ENCODE peak calls at places on chromosomes 11 and 22, in four cellular contexts. One of them, this sample, is unnamed. For H3K4me1, the result is how much of the 10 kb centered on the place peaks cover.

GRCh38 chr11:121445071-121445768 is 6.9 kb upstream of the SORL1 start:
- DNase-seq in CD4-positive, CD25-positive, alpha-beta regulatory T cell: no peak
- DNase-seq in adrenal gland: no peak
- DNase-seq in body of pancreas: no peak
- DNase-seq in this sample: no peak

GRCh38 chr11:65112551-65113360 is 1.1 kb downstream of the TM7SF2 start:
- DNase-seq in CD4-positive, CD25-positive, alpha-beta regulatory T cell: peak
- DNase-seq in adrenal gland: peak
- DNase-seq in body of pancreas: peak
- DNase-seq in this sample: no peak

GRCh38 chr11:46202149-46202548 is 75.3 kb upstream of the CREB3L1 start:
- DNase-seq in CD4-positive, CD25-positive, alpha-beta regulatory T cell: no peak
- DNase-seq in adrenal gland: no peak
- DNase-seq in body of pancreas: no peak
- DNase-seq in this sample: no peak

GRCh38 chr22:38862375-38863329 is 9.4 kb downstream of the CBX6 start:
- DNase-seq in CD4-positive, CD25-positive, alpha-beta regulatory T cell: no peak
- DNase-seq in adrenal gland: peak
- DNase-seq in body of pancreas: no peak
- DNase-seq in this sample: no peak

GRCh38 chr11:30585067-30585891 is 874 bp downstream of the MPPED2 start:
- DNase-seq in CD4-positive, CD25-positive, alpha-beta regulatory T cell: peak
- DNase-seq in adrenal gland: peak
- DNase-seq in body of pancreas: peak
- DNase-seq in this sample: no peak

GRCh38 chr11:68974421-68975194 is 6.2 kb downstream of the MRGPRD start:
- DNase-seq in CD4-positive, CD25-positive, alpha-beta regulatory T cell: peak
- DNase-seq in adrenal gland: no peak
- DNase-seq in body of pancreas: no peak
- DNase-seq in this sample: no peak

GRCh38 chr11:108663154-108663877 is 1.6 kb upstream of the DDX10 start:
- DNase-seq in CD4-positive, CD25-positive, alpha-beta regulatory T cell: no peak
- DNase-seq in adrenal gland: no peak
- DNase-seq in body of pancreas: no peak
- DNase-seq in this sample: no peak

GRCh38 chr11:10784229-10785145 is 24.2 kb downstream of the EIF4G2 start:
- DNase-seq in CD4-positive, CD25-positive, alpha-beta regulatory T cell: no peak
- DNase-seq in adrenal gland: no peak
- DNase-seq in body of pancreas: no peak
- DNase-seq in this sample: no peak

GRCh38 chr11:130719516-130719915 is 196.8 kb downstream of the SNX19 start:
- DNase-seq in CD4-positive, CD25-positive, alpha-beta regulatory T cell: no peak
- DNase-seq in adrenal gland: no peak
- DNase-seq in body of pancreas: no peak
- DNase-seq in this sample: no peak

GRCh38 chr11:111097191-111097590 is 148.3 kb upstream of the POU2AF2 start:
- DNase-seq in CD4-positive, CD25-positive, alpha-beta regulatory T cell: no peak
- DNase-seq in adrenal gland: peak
- DNase-seq in body of pancreas: peak
- DNase-seq in this sample: peak

GRCh38 chr11:13635290-13635689 is 33.2 kb upstream of the FAR1 start:
- DNase-seq in CD4-positive, CD25-positive, alpha-beta regulatory T cell: no peak
- DNase-seq in adrenal gland: no peak
- DNase-seq in body of pancreas: no peak
- DNase-seq in this sample: no peak

GRCh38 chr22:38657248-38657909 is 941 bp downstream of the CBY1 start:
- DNase-seq in CD4-positive, CD25-positive, alpha-beta regulatory T cell: peak
- DNase-seq in adrenal gland: peak
- DNase-seq in body of pancreas: peak
- DNase-seq in this sample: no peak

GRCh38 chr11:103792981-103793468 is 243.4 kb upstream of the DDI1 start:
- DNase-seq in CD4-positive, CD25-positive, alpha-beta regulatory T cell: no peak
- DNase-seq in adrenal gland: peak
- DNase-seq in body of pancreas: no peak
- DNase-seq in this sample: no peak

GRCh38 chr11:70501933-70502540 is 103.7 kb downstream of the CTTN start:
- DNase-seq in CD4-positive, CD25-positive, alpha-beta regulatory T cell: no peak
- DNase-seq in adrenal gland: no peak
- DNase-seq in body of pancreas: no peak
- DNase-seq in this sample: no peak

GRCh38 chr11:33268945-33269567 is 11.9 kb downstream of the HIPK3 start:
- DNase-seq in CD4-positive, CD25-positive, alpha-beta regulatory T cell: no peak
- DNase-seq in adrenal gland: no peak
- DNase-seq in body of pancreas: no peak
- DNase-seq in this sample: no peak

GRCh38 chr11:107916671-107917241 is 11.5 kb upstream of the RAB39A start:
- DNase-seq in CD4-positive, CD25-positive, alpha-beta regulatory T cell: peak
- DNase-seq in adrenal gland: peak
- DNase-seq in body of pancreas: no peak
- DNase-seq in this sample: no peak

GRCh38 chr11:95262994-95263764 is 32.2 kb upstream of the SESN3 start:
- DNase-seq in CD4-positive, CD25-positive, alpha-beta regulatory T cell: peak
- DNase-seq in adrenal gland: peak
- DNase-seq in body of pancreas: no peak
- DNase-seq in this sample: no peak

GRCh38 chr11:130180491-130180890 is 20.9 kb downstream of the ST14 start:
- DNase-seq in CD4-positive, CD25-positive, alpha-beta regulatory T cell: no peak
- DNase-seq in adrenal gland: peak
- DNase-seq in body of pancreas: no peak
- DNase-seq in this sample: no peak

GRCh38 chr22:50444663-50445062 is 30.2 kb downstream of the SBF1 start:
- DNase-seq in CD4-positive, CD25-positive, alpha-beta regulatory T cell: no peak
- DNase-seq in adrenal gland: peak
- DNase-seq in body of pancreas: no peak
- DNase-seq in this sample: no peak

GRCh38 chr22:19878461-19879247 is 24.0 kb upstream of the GNB1L start:
- DNase-seq in CD4-positive, CD25-positive, alpha-beta regulatory T cell: no peak
- DNase-seq in adrenal gland: no peak
- DNase-seq in body of pancreas: peak
- DNase-seq in this sample: no peak

GRCh38 chr11:47394322-47395224 is 13.8 kb upstream of the SLC39A13 start:
- DNase-seq in CD4-positive, CD25-positive, alpha-beta regulatory T cell: peak
- DNase-seq in adrenal gland: peak
- DNase-seq in body of pancreas: no peak
- DNase-seq in this sample: no peak

GRCh38 chr22:48301421-48301820 is 1526.3 kb downstream of the BRD1 start:
- DNase-seq in CD4-positive, CD25-positive, alpha-beta regulatory T cell: no peak
- DNase-seq in adrenal gland: no peak
- DNase-seq in body of pancreas: no peak
- DNase-seq in this sample: peak

GRCh38 chr11:128483211-128483788 is 104.1 kb downstream of the ETS1 start:
- DNase-seq in CD4-positive, CD25-positive, alpha-beta regulatory T cell: peak
- DNase-seq in adrenal gland: no peak
- DNase-seq in body of pancreas: no peak
- DNase-seq in this sample: no peak

GRCh38 chr22:41062146-41062545 is 30.2 kb upstream of the EP300 start:
- DNase-seq in CD4-positive, CD25-positive, alpha-beta regulatory T cell: no peak
- DNase-seq in adrenal gland: no peak
- DNase-seq in body of pancreas: no peak
- DNase-seq in this sample: no peak

GRCh38 chr11:85875505-85875904 is 20.3 kb downstream of the CCDC83 start:
- DNase-seq in CD4-positive, CD25-positive, alpha-beta regulatory T cell: no peak
- DNase-seq in adrenal gland: no peak
- DNase-seq in body of pancreas: no peak
- DNase-seq in this sample: no peak

GRCh38 chr11:77660947-77661346 is 23.4 kb upstream of the CLNS1A start:
- DNase-seq in CD4-positive, CD25-positive, alpha-beta regulatory T cell: no peak
- DNase-seq in adrenal gland: no peak
- DNase-seq in body of pancreas: no peak
- DNase-seq in this sample: no peak

GRCh38 chr11:77661670-77662069 is 24.1 kb upstream of the CLNS1A start:
- DNase-seq in CD4-positive, CD25-positive, alpha-beta regulatory T cell: no peak
- DNase-seq in adrenal gland: no peak
- DNase-seq in body of pancreas: no peak
- DNase-seq in this sample: no peak

GRCh38 chr11:77668760-77669159 is 31.2 kb upstream of the CLNS1A start:
- DNase-seq in CD4-positive, CD25-positive, alpha-beta regulatory T cell: no peak
- DNase-seq in adrenal gland: no peak
- DNase-seq in body of pancreas: no peak
- DNase-seq in this sample: no peak

GRCh38 chr11:77669848-77670511 is 32.4 kb upstream of the CLNS1A start:
- DNase-seq in CD4-positive, CD25-positive, alpha-beta regulatory T cell: no peak
- DNase-seq in adrenal gland: peak
- DNase-seq in body of pancreas: no peak
- DNase-seq in this sample: no peak

DNA sequence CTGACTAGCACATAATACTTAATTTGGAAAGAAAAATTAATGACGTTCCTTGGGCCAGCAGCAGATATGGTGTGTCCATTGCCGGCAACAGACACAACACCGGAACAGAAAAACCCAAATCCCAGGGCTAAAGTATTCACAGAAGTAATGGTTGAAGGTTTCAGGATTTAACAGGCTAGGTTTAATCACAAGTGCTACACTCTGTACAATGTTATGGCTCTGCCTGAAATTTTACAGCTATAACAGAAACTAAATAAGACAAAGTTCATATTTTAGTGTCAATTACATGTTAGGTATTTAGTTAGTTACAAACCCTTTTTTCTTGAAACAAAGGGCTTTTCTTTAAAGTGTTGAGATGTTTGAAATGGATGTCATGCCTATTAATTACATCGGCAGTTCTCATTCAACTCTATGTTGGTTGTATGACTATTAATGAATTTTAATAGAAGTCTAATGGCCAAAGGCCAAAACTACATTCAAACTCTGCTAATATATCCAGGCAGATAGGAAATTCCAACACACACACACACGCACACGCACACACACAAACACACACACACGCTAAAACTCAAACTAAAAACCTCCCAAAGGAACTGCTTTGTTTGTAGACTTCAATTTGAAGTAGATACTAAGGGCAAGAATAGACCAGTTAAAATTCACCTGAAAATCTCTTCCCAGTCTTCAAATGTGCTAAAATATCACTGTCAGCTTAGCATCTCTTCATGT is 27.8 kb upstream of the CLNS1A start:
- DNase-seq in CD4-positive, CD25-positive, alpha-beta regulatory T cell: no peak
- DNase-seq in adrenal gland: no peak
- DNase-seq in body of pancreas: no peak
- DNase-seq in this sample: no peak
- H3K4me1 ChIP-seq in CD4-positive, CD25-positive, alpha-beta regulatory T cell: under half
- H3K4me1 ChIP-seq in adrenal gland: under half
- H3K4me1 ChIP-seq in body of pancreas: under half
- H3K4me1 ChIP-seq in this sample: under half

GRCh38 chr22:26372890-26373289 is 56.2 kb upstream of the ASPHD2 start:
- DNase-seq in CD4-positive, CD25-positive, alpha-beta regulatory T cell: no peak
- DNase-seq in adrenal gland: no peak
- DNase-seq in body of pancreas: no peak
- DNase-seq in this sample: no peak

GRCh38 chr22:26377170-26377825 is 51.8 kb upstream of the ASPHD2 start:
- DNase-seq in CD4-positive, CD25-positive, alpha-beta regulatory T cell: peak
- DNase-seq in adrenal gland: no peak
- DNase-seq in body of pancreas: no peak
- DNase-seq in this sample: no peak

GRCh38 chr22:26380072-26380471 is 49.0 kb upstream of the ASPHD2 start:
- DNase-seq in CD4-positive, CD25-positive, alpha-beta regulatory T cell: no peak
- DNase-seq in adrenal gland: no peak
- DNase-seq in body of pancreas: no peak
- DNase-seq in this sample: no peak

GRCh38 chr22:26374645-26375044 is 54.4 kb upstream of the ASPHD2 start:
- DNase-seq in CD4-positive, CD25-positive, alpha-beta regulatory T cell: no peak
- DNase-seq in adrenal gland: no peak
- DNase-seq in body of pancreas: no peak
- DNase-seq in this sample: no peak
- H3K4me1 ChIP-seq in CD4-positive, CD25-positive, alpha-beta regulatory T cell: under half
- H3K4me1 ChIP-seq in adrenal gland: under half
- H3K4me1 ChIP-seq in body of pancreas: under half
- H3K4me1 ChIP-seq in this sample: under half

GRCh38 chr11:118146554-118146953 is 6.1 kb downstream of the SCN4B start:
- DNase-seq in CD4-positive, CD25-positive, alpha-beta regulatory T cell: no peak
- DNase-seq in adrenal gland: no peak
- DNase-seq in body of pancreas: no peak
- DNase-seq in this sample: no peak
- H3K4me1 ChIP-seq in CD4-positive, CD25-positive, alpha-beta regulatory T cell: under half
- H3K4me1 ChIP-seq in adrenal gland: under half
- H3K4me1 ChIP-seq in body of pancreas: under half
- H3K4me1 ChIP-seq in this sample: under half

GRCh38 chr11:62542750-62543567 is 3.6 kb downstream of the AHNAK start:
- DNase-seq in CD4-positive, CD25-positive, alpha-beta regulatory T cell: peak
- DNase-seq in adrenal gland: peak
- DNase-seq in body of pancreas: peak
- DNase-seq in this sample: peak
- H3K4me1 ChIP-seq in CD4-positive, CD25-positive, alpha-beta regulatory T cell: half or more
- H3K4me1 ChIP-seq in adrenal gland: half or more
- H3K4me1 ChIP-seq in body of pancreas: half or more
- H3K4me1 ChIP-seq in this sample: half or more

DNA sequence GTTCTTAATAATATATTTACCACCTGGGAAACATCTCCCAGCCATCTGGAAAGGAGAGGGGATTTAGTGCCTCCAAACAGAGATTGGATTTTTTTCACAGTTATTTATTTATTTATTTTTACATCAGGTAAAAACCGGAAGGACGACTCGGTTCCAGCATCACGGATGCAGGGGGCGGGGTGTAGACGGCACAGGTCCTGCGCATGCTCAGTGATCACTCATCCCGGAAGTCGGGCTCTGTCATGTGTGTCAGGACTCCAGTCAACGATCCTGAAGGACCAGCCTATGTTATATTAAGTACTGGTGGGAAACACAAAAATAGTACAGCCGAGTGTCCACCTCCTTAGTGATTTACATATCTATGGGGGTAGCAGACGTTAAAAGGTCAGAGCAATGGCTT is 467.6 kb downstream of the NTM start:
- DNase-seq in CD4-positive, CD25-positive, alpha-beta regulatory T cell: no peak
- DNase-seq in adrenal gland: no peak
- DNase-seq in body of pancreas: no peak
- DNase-seq in this sample: no peak
- H3K4me1 ChIP-seq in CD4-positive, CD25-positive, alpha-beta regulatory T cell: under half
- H3K4me1 ChIP-seq in adrenal gland: under half
- H3K4me1 ChIP-seq in body of pancreas: under half
- H3K4me1 ChIP-seq in this sample: under half

GRCh38 chr22:31170971-31171370 is 11.0 kb downstream of the RNF185 start:
- DNase-seq in CD4-positive, CD25-positive, alpha-beta regulatory T cell: no peak
- DNase-seq in adrenal gland: no peak
- DNase-seq in body of pancreas: no peak
- DNase-seq in this sample: no peak
- H3K4me1 ChIP-seq in CD4-positive, CD25-positive, alpha-beta regulatory T cell: under half
- H3K4me1 ChIP-seq in adrenal gland: under half
- H3K4me1 ChIP-seq in body of pancreas: under half
- H3K4me1 ChIP-seq in this sample: half or more

GRCh38 chr11:114820621-114821020 is 142.3 kb downstream of the NXPE2 start:
- DNase-seq in CD4-positive, CD25-positive, alpha-beta regulatory T cell: no peak
- DNase-seq in adrenal gland: no peak
- DNase-seq in body of pancreas: no peak
- DNase-seq in this sample: no peak

GRCh38 chr11:114819028-114819427 is 140.7 kb downstream of the NXPE2 start:
- DNase-seq in CD4-positive, CD25-positive, alpha-beta regulatory T cell: no peak
- DNase-seq in adrenal gland: no peak
- DNase-seq in body of pancreas: no peak
- DNase-seq in this sample: no peak

GRCh38 chr11:114822038-114822437 is 143.7 kb downstream of the NXPE2 start:
- DNase-seq in CD4-positive, CD25-positive, alpha-beta regulatory T cell: no peak
- DNase-seq in adrenal gland: no peak
- DNase-seq in body of pancreas: no peak
- DNase-seq in this sample: no peak

GRCh38 chr11:114818382-114818781 is 140.1 kb downstream of the NXPE2 start:
- DNase-seq in CD4-positive, CD25-positive, alpha-beta regulatory T cell: no peak
- DNase-seq in adrenal gland: no peak
- DNase-seq in body of pancreas: no peak
- DNase-seq in this sample: no peak

GRCh38 chr11:114821626-114822025 is 143.3 kb downstream of the NXPE2 start:
- DNase-seq in CD4-positive, CD25-positive, alpha-beta regulatory T cell: no peak
- DNase-seq in adrenal gland: peak
- DNase-seq in body of pancreas: no peak
- DNase-seq in this sample: no peak
- H3K4me1 ChIP-seq in CD4-positive, CD25-positive, alpha-beta regulatory T cell: under half
- H3K4me1 ChIP-seq in adrenal gland: under half
- H3K4me1 ChIP-seq in body of pancreas: under half
- H3K4me1 ChIP-seq in this sample: under half

GRCh38 chr22:42792453-42792908 is 64.6 kb downstream of the ARFGAP3 start:
- DNase-seq in CD4-positive, CD25-positive, alpha-beta regulatory T cell: no peak
- DNase-seq in adrenal gland: no peak
- DNase-seq in body of pancreas: no peak
- DNase-seq in this sample: no peak
- H3K4me1 ChIP-seq in CD4-positive, CD25-positive, alpha-beta regulatory T cell: under half
- H3K4me1 ChIP-seq in adrenal gland: under half
- H3K4me1 ChIP-seq in body of pancreas: under half
- H3K4me1 ChIP-seq in this sample: under half

This sample was measured in right atrium auricular region.